ENCODE peak calls at places on chromosomes 11 and 22, in five cellular contexts. J is fibroblast of pulmonary artery; L is cardiac muscle cell; W is stimulated activated CD8-positive, alpha-beta memory T cell treated with anti-CD3 and anti-CD28 coated beads, Interleukin-2, amount 100 ng/mL, for 1 hour; T is head of caudate nucleus. H is an unnamed sample.

GRCh38 chr22:48320671-48321515 is 1506.8 kb downstream of the BRD1 start:
- DNase-seq in W (no peak), T (no peak), J (no peak), L (no peak), H (no peak)

GRCh38 chr11:64526356-64526755 is 64.7 kb upstream of the SLC22A12 start:
- DNase-seq in W (no peak), L (no peak), T (no peak), J (no peak), H (no peak)

GRCh38 chr11:63620928-63621539 is 6.8 kb upstream of the PLAAT3 start:
- DNase-seq in L (no peak), W (no peak), J (no peak), T (no peak), H (no peak)

GRCh38 chr11:124717786-124718634 is 21.7 kb upstream of the NRGN start:
- DNase-seq in L (peak), W (no peak), J (peak), T (no peak), H (no peak)

GRCh38 chr22:46078241-46079092 is 71.9 kb upstream of the PPARA start:
- DNase-seq in T (peak), L (no peak), W (no peak), J (peak), H (peak)

GRCh38 chr22:19079691-19080090 is 42.5 kb downstream of the DGCR2 start:
- DNase-seq in W (no peak), T (no peak), L (no peak), J (no peak), H (no peak)

GRCh38 chr11:13008625-13009475 is at the start of gene RASSF10:
- DNase-seq in J (peak), W (no peak), T (peak), L (peak), H (no peak)

GRCh38 chr11:122814401-122814800 is 23.9 kb upstream of the CRTAM start:
- DNase-seq in J (no peak), W (no peak), T (no peak), L (peak), H (no peak)

GRCh38 chr11:61873588-61874459 is 17.5 kb downstream of the FADS3 start:
- DNase-seq in T (no peak), J (no peak), L (no peak), W (no peak), H (no peak)

GRCh38 chr22:49968831-49969661 is 8.5 kb downstream of the PIM3 start:
- DNase-seq in T (peak), L (no peak), W (no peak), J (no peak), H (peak)

GRCh38 chr22:42692239-42693054 is 28.2 kb downstream of the A4GALT start:
- DNase-seq in L (no peak), T (no peak), J (no peak), W (no peak), H (no peak)

GRCh38 chr11:14189874-14190273 is 169.1 kb downstream of the RRAS2 start:
- DNase-seq in T (no peak), L (peak), W (no peak), J (peak), H (peak)

GRCh38 chr11:94895971-94896370 is 77.4 kb downstream of the CWC15 start:
- DNase-seq in T (no peak), J (peak), W (no peak), L (peak), H (no peak)

GRCh38 chr22:48891688-48892380 is 935.8 kb downstream of the BRD1 start:
- DNase-seq in J (no peak), L (no peak), W (no peak), T (no peak), H (no peak)

GRCh38 chr11:92384316-92384715 is 159.7 kb downstream of the FAT3 start:
- DNase-seq in W (no peak), L (peak), J (peak), T (no peak), H (no peak)

GRCh38 chr11:119210035-119210434 is 3.9 kb downstream of the CBL start:
- DNase-seq in J (no peak), W (no peak), T (no peak), L (no peak), H (no peak)

GRCh38 chr11:9838961-9839360 is 175.1 kb downstream of the SWAP70 start:
- DNase-seq in T (no peak), L (no peak), W (no peak), J (no peak), H (no peak)

GRCh38 chr11:33830903-33831648 is 56.8 kb upstream of the FBXO3 start:
- DNase-seq in L (no peak), T (no peak), J (no peak), W (no peak), H (no peak)

GRCh38 chr11:129937592-129938238 is 42.3 kb upstream of the NFRKB start:
- DNase-seq in W (no peak), J (no peak), T (no peak), L (no peak), H (no peak)

GRCh38 chr22:17796695-17797094 is 22.4 kb upstream of the BID start:
- DNase-seq in J (no peak), T (no peak), L (no peak), W (no peak), H (no peak)

GRCh38 chr11:36899796-36900195 is 301.8 kb upstream of the RAG2 start:
- DNase-seq in L (no peak), W (no peak), T (no peak), J (no peak), H (no peak)

GRCh38 chr11:102375720-102376399 is 28.8 kb downstream of the BIRC2 start:
- DNase-seq in W (no peak), L (no peak), T (no peak), J (no peak), H (no peak)

GRCh38 chr11:64459016-64459415 is 100.1 kb downstream of the RPS6KA4 start:
- DNase-seq in L (no peak), J (no peak), W (no peak), T (no peak), H (no peak)

GRCh38 chr22:41447435-41448188 is 1.0 kb upstream of the TOB2 start:
- DNase-seq in J (peak), W (no peak), L (peak), T (peak), H (peak)

GRCh38 chr11:125365196-125365931 is 130.7 kb downstream of the FEZ1 start:
- DNase-seq in W (no peak), J (no peak), T (no peak), L (no peak), H (no peak)

GRCh38 chr11:65861533-65862183 is 1.4 kb downstream of the MUS81 start:
- DNase-seq in J (no peak), W (no peak), T (no peak), L (no peak), H (no peak)

H was measured in ascending aorta.